ENCODE peak calls at places on chromosomes 11 and 22, in seven cellular contexts. K is GM10248; M is NCI-H1092; F is naive thymus-derived CD8-positive, alpha-beta T cell; S is HCEC 1CT; T is myocyte; I is stimulated activated CD4-positive, alpha-beta T cell treated with anti-CD3 and anti-CD28 coated beads, Interleukin-12 subunit alpha, Interleukin-12 subunit beta, amount 100 ng/mL, for 4 hours. V is an unnamed sample.
A peak's percentile ranks its signal among the peaks of the same experiment; 100 is the strongest.

GRCh38 chr11:102453286-102453797 is 777 bp upstream of the TMEM123 start:
- DNase-seq in K (no peak), M (no peak), F (no peak), S (peak; percentile 9), T (no peak), I (peak; percentile 33), V (no peak)

GRCh38 chr22:24059121-24059520 is 48.0 kb downstream of the CABIN1 start:
- DNase-seq in K (no peak), M (no peak), F (no peak), S (peak; percentile 95), T (peak; percentile 49), I (no peak), V (no peak)

GRCh38 chr22:47259990-47260389 is 497.5 kb downstream of the TBC1D22A start:
- DNase-seq in K (no peak), M (no peak), F (no peak), S (no peak), T (no peak), I (no peak), V (no peak)

GRCh38 chr22:21760640-21761039 is 25.0 kb upstream of the YPEL1 start:
- DNase-seq in K (no peak), M (no peak), F (no peak), S (peak; percentile 81), T (peak; percentile 65), I (no peak), V (no peak)

GRCh38 chr11:122032317-122032716 is 83.7 kb downstream of the BLID start:
- DNase-seq in K (no peak), M (no peak), F (no peak), S (peak; percentile 43), T (peak; percentile 46), I (no peak), V (no peak)

GRCh38 chr11:40722179-40722795 is 737.2 kb downstream of the LRRC4C start:
- DNase-seq in K (peak; percentile 25), M (no peak), F (no peak), S (no peak), T (no peak), I (no peak), V (no peak)

GRCh38 chr11:1728931-1729691 is 21.3 kb downstream of the IFITM10 start:
- DNase-seq in K (no peak), M (no peak), F (no peak), S (no peak), T (no peak), I (no peak), V (no peak)

GRCh38 chr11:62664405-62665074 is 470 bp downstream of the C11orf98 start:
- DNase-seq in K (peak; percentile 71), M (peak; percentile 69), F (peak; percentile 79), S (peak; percentile 33), T (no peak), I (peak; percentile 38), V (no peak)

GRCh38 chr11:19506803-19507466 is 205.7 kb upstream of the NAV2 start:
- DNase-seq in K (no peak), M (no peak), F (no peak), S (no peak), T (peak; percentile 9), I (no peak), V (no peak)

GRCh38 chr11:45616802-45617549 is 48.4 kb downstream of the CHST1 start:
- DNase-seq in K (no peak), M (no peak), F (no peak), S (no peak), T (no peak), I (no peak), V (no peak)

GRCh38 chr22:25013634-25014033 is 61.1 kb downstream of the KIAA1671 start:
- DNase-seq in K (no peak), M (no peak), F (no peak), S (no peak), T (no peak), I (no peak), V (no peak)

GRCh38 chr11:85809881-85810280 is 1.1 kb downstream of the SYTL2 start:
- DNase-seq in K (no peak), M (no peak), F (peak; percentile 65), S (peak; percentile 28), T (peak; percentile 30), I (no peak), V (no peak)

GRCh38 chr11:79262221-79262620 is 178.6 kb downstream of the TENM4 start:
- DNase-seq in K (no peak), M (no peak), F (no peak), S (peak; percentile 33), T (no peak), I (no peak), V (no peak)